ENCODE peak calls at places on chromosomes 11 and 22, in eight cellular contexts. R is H1, P is prostate gland, H is IMR-90, S is upper lobe of right lung, B is spleen, Q is PC-3, T is uterus. N is an unnamed sample.
A peak's percentile ranks its signal among the peaks of the same experiment; 100 is the strongest.

GRCh38 chr11:110131386-110132123 is 38.4 kb downstream of the ZC3H12C start:
- DNase-seq in R (no peak), P (no peak), H (no peak), S (no peak), B (no peak), Q (no peak), T (no peak), N (no peak)

GRCh38 chr11:45664376-45665205 is 831 bp downstream of the CHST1 start:
- DNase-seq in R (peak; percentile 62), P (no peak), H (no peak), S (no peak), B (no peak), Q (no peak), T (no peak), N (no peak)

GRCh38 chr11:130611791-130612251 is 163.4 kb downstream of the ADAMTS15 start:
- DNase-seq in R (no peak), P (no peak), H (peak; percentile 88), S (no peak), B (no peak), Q (peak; percentile 52), T (no peak), N (no peak)

GRCh38 chr22:38718414-38718813 is 12.7 kb downstream of the GTPBP1 start:
- DNase-seq in R (no peak), P (peak; percentile 59), H (peak; percentile 81), S (peak; percentile 77), B (no peak), Q (peak; percentile 85), T (peak; percentile 64), N (peak; percentile 79)

GRCh38 chr11:113675003-113675471 is 31.1 kb downstream of the TMPRSS5 start:
- DNase-seq in R (no peak), P (no peak), H (peak; percentile 88), S (no peak), B (no peak), Q (peak; percentile 84), T (no peak), N (no peak)

GRCh38 chr11:69638941-69639681 is 1.8 kb upstream of the CCND1 start:
- DNase-seq in R (peak; percentile 95), P (peak; percentile 96), H (peak; percentile 97), S (peak; percentile 96), B (peak; percentile 91), Q (peak; percentile 99), T (peak; percentile 80), N (peak; percentile 89)

GRCh38 chr11:20097319-20098221 is 62.7 kb downstream of the DBX1 start:
- DNase-seq in R (no peak), P (no peak), H (peak; percentile 93), S (no peak), B (no peak), Q (peak; percentile 60), T (peak; percentile 89), N (no peak)

GRCh38 chr11:20909995-20910726 is 240.8 kb downstream of the NELL1 start:
- DNase-seq in R (no peak), P (no peak), H (no peak), S (no peak), B (no peak), Q (no peak), T (no peak), N (no peak)

GRCh38 chr11:134340354-134340964 is 8.7 kb downstream of the GLB1L2 start:
- DNase-seq in R (no peak), P (peak; percentile 4), H (no peak), S (no peak), B (no peak), Q (no peak), T (no peak), N (no peak)

GRCh38 chr11:34706709-34707461 is 86.0 kb downstream of the EHF start:
- DNase-seq in R (no peak), P (no peak), H (no peak), S (no peak), B (no peak), Q (no peak), T (no peak), N (no peak)

GRCh38 chr11:2558402-2558801 is 113.6 kb downstream of the KCNQ1 start:
- DNase-seq in R (no peak), P (no peak), H (no peak), S (peak; percentile 52), B (peak; percentile 46), Q (no peak), T (no peak), N (peak; percentile 7)

GRCh38 chr11:79413258-79413657 is 27.6 kb downstream of the TENM4 start:
- DNase-seq in R (no peak), P (no peak), H (peak; percentile 94), S (peak; percentile 68), B (no peak), Q (no peak), T (peak; percentile 87), N (peak; percentile 92)

GRCh38 chr22:27206001-27206746 is 548.8 kb downstream of the MIAT start:
- DNase-seq in R (no peak), P (no peak), H (peak; percentile 73), S (no peak), B (no peak), Q (no peak), T (no peak), N (no peak)

GRCh38 chr11:47948137-47948536 is 32.2 kb upstream of the PTPRJ start:
- DNase-seq in R (no peak), P (no peak), H (no peak), S (no peak), B (no peak), Q (no peak), T (no peak), N (no peak)

GRCh38 chr11:6812391-6813005 is 13.0 kb upstream of the OR6A2 start:
- DNase-seq in R (no peak), P (peak; percentile 6), H (peak; percentile 34), S (no peak), B (no peak), Q (peak; percentile 66), T (no peak), N (no peak)

GRCh38 chr22:47781427-47782111 is 1019.1 kb downstream of the TBC1D22A start:
- DNase-seq in R (peak; percentile 13), P (no peak), H (no peak), S (no peak), B (peak; percentile 37), Q (no peak), T (no peak), N (no peak)

GRCh38 chr11:68295940-68296339 is 16.5 kb upstream of the LRP5 start:
- DNase-seq in R (no peak), P (no peak), H (no peak), S (no peak), B (no peak), Q (no peak), T (no peak), N (no peak)

GRCh38 chr11:74464746-74465145 is 2.6 kb downstream of the KCNE3 start:
- DNase-seq in R (no peak), P (no peak), H (no peak), S (no peak), B (no peak), Q (no peak), T (no peak), N (no peak)
- H3K4me1 ChIP-seq in R (peaks cover 9% of the 10 kb centered on the region), P (no peaks in the 10 kb centered on the region), H (peaks cover 4% of the 10 kb centered on the region), S (peaks cover 42% of the 10 kb centered on the region), B (peaks cover 74% of the 10 kb centered on the region), Q (peaks cover 19% of the 10 kb centered on the region), T (no peaks in the 10 kb centered on the region), N (peaks cover 25% of the 10 kb centered on the region)

DNA sequence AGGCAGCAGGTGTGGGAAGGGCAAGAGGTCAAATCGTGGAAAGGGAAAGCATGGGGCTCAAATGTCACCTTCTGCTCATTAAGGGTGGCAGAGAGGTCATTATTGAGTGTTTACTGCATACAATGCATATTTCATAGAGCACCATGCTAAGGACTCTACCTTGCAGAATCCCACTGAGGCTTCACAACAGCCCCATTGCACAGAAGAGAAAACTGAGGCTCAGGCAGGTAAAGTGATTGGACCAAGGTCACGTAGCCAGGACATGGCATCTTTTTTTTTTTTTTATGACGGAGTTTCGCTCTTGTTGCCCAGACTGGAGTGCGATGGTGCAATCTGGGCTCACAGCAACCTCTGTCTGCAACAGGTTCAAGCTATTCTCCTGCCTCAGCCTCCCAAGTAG is 7.8 kb downstream of the FLRT1 start:
- DNase-seq in R (no peak), P (no peak), H (no peak), S (no peak), B (no peak), Q (no peak), T (no peak), N (no peak)
- H3K36me3 ChIP-seq in R (no peaks in the 10 kb centered on the region), P (no peaks in the 10 kb centered on the region), H (no peaks in the 10 kb centered on the region), S (no peaks in the 10 kb centered on the region), B (no peaks in the 10 kb centered on the region), Q (no peaks in the 10 kb centered on the region), T (no peaks in the 10 kb centered on the region), N (no peaks in the 10 kb centered on the region)

DNA sequence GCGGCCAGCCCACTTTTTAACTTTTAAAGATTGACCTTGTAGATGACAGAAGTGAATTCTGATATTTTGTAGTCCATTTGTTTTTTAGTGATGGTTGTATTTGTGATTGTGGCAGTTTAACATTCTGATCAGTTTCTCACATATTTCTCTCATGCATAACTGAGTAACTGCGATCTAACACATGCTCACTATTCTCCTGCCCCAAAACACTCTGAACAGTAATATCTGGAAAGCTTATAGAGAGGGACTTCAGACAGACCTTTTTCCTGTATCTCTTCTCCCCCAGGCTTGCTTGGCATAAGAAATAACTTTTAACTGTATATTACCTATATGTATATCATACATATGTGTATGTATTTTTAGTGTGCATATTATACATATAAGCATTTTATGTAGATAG is 37.3 kb upstream of the MYO18B start:
- DNase-seq in R (no peak), P (no peak), H (no peak), S (no peak), B (no peak), Q (no peak), T (no peak), N (no peak)
- TF ChIP-seq CTCF in R (no peak), P (no peak), H (no peak), S (no peak), B (no peak), Q (no peak), T (no peak), N (no peak)

GRCh38 chr11:15660496-15660895 is 545.8 kb downstream of the INSC start:
- DNase-seq in R (no peak), P (no peak), H (no peak), S (no peak), B (no peak), Q (no peak), T (no peak), N (no peak)

GRCh38 chr11:15667127-15667725 is 552.5 kb downstream of the INSC start:
- DNase-seq in R (no peak), P (no peak), H (peak; percentile 70), S (no peak), B (no peak), Q (peak; percentile 4), T (no peak), N (no peak)

GRCh38 chr11:15665368-15665871 is 550.7 kb downstream of the INSC start:
- DNase-seq in R (peak; percentile 4), P (no peak), H (peak; percentile 72), S (no peak), B (no peak), Q (peak; percentile 49), T (no peak), N (no peak)

GRCh38 chr11:15662285-15662684 is 547.6 kb downstream of the INSC start:
- DNase-seq in R (no peak), P (no peak), H (no peak), S (no peak), B (no peak), Q (peak; percentile 4), T (no peak), N (no peak)

DNA sequence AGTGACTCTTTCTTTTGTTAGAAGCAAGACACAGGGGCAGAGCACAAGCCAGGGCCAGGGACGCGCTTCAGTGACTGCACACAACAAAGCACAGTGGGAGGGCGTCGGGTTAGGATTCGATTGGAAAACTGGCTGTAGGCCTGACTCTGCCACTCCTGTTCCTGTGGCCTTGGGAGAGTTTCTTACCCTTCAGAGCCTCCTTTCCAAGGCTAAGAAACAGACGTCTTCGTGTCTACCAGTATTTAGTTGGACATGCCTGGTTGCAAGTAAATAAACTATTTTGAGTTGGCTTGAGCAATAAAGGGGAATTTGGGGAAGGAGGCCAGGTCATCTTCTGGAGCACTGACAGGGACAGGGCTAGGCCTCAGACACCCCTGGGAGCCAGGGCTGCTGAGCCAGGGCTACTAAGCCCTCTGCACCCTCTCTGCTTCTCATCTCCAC is 549.1 kb downstream of the INSC start:
- DNase-seq in R (peak; percentile 59), P (no peak), H (no peak), S (no peak), B (no peak), Q (no peak), T (no peak), N (peak; percentile 68)
- H3K4me1 ChIP-seq in R (peaks cover 3% of the 10 kb centered on the region), P (no peaks in the 10 kb centered on the region), H (peaks cover 7% of the 10 kb centered on the region), S (peaks cover 9% of the 10 kb centered on the region), B (no peaks in the 10 kb centered on the region), Q (no peaks in the 10 kb centered on the region), T (no peaks in the 10 kb centered on the region), N (peaks cover 19% of the 10 kb centered on the region)